ENCODE peak calls at places on chromosomes 4 and X, in five cellular contexts. R, Y, C, H and D are unnamed samples.

GRCh38 chr4:55038176-55038890 is 87.1 kb downstream of the KDR start:
- DNase-seq in R (no peak), Y (peak), C (no peak), H (peak), D (no peak)

GRCh38 chrX:148567779-148568178 is 67.4 kb downstream of the AFF2 start:
- DNase-seq in R (no peak), Y (no peak), C (no peak), H (no peak), D (no peak)

GRCh38 chr4:24794111-24794860 is 1.1 kb upstream of the SOD3 start:
- DNase-seq in R (no peak), Y (peak), C (peak), H (peak), D (no peak)

GRCh38 chr4:127586922-127587571 is 45.7 kb upstream of the INTU start:
- DNase-seq in R (no peak), Y (peak), C (peak), H (no peak), D (peak)

GRCh38 chrX:114611018-114611619 is 27.2 kb downstream of the HTR2C start:
- DNase-seq in R (no peak), Y (peak), C (peak), H (peak), D (no peak)

GRCh38 chrX:139831689-139832456 is 101.0 kb downstream of the ATP11C start:
- DNase-seq in R (no peak), Y (peak), C (peak), H (peak), D (peak)

GRCh38 chr4:101348367-101348827 is 1.1 kb upstream of the PPP3CA start:
- DNase-seq in R (no peak), Y (no peak), C (peak), H (no peak), D (no peak)

GRCh38 chr4:186770446-186771175 is 47.0 kb upstream of the FAT1 start:
- DNase-seq in R (no peak), Y (no peak), C (peak), H (no peak), D (peak)

GRCh38 chrX:7223271-7223670 is 75.3 kb upstream of the PUDP start:
- DNase-seq in R (no peak), Y (no peak), C (no peak), H (no peak), D (no peak)

GRCh38 chrX:136909706-136910564 is 29.4 kb upstream of the RBMX start:
- DNase-seq in R (peak), Y (peak), C (peak), H (peak), D (peak)

GRCh38 chr4:163273203-163273602 is 59.2 kb downstream of the NPY1R start:
- DNase-seq in R (no peak), Y (no peak), C (no peak), H (no peak), D (no peak)

GRCh38 chrX:41512394-41512793 is 65.3 kb downstream of the NYX start:
- DNase-seq in R (no peak), Y (no peak), C (no peak), H (no peak), D (no peak)

DNA sequence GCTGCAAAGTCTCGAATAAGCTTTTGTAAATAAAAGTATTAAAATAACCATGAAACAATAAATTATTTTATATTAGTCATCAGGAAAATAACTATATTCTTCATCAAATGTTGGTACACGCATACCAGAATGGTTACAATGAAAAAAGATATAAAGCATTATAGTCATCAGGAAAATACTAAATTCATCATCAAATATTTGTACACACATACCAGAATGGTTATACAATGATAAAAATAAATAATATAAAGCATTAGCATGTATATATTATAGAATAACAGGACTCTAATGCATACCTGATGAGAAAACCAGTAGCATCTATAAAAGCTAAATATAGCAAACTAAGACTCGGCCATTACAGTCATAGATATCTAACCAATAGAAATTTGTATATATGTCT is 202.9 kb downstream of the TRAM1L1 start:
- DNase-seq in R (no peak), Y (no peak), C (no peak), H (no peak), D (no peak)
- TF ChIP-seq POLR2A in R (no peak), Y (no peak), C (no peak), H (no peak), D (no peak)

GRCh38 chrX:150982786-150983525 is at the start of gene HMGB3:
- DNase-seq in R (peak), Y (peak), C (peak), H (peak), D (peak)
- TF ChIP-seq POLR2A in R (peak), Y (peak), C (no peak), H (no peak), D (peak)

DNA sequence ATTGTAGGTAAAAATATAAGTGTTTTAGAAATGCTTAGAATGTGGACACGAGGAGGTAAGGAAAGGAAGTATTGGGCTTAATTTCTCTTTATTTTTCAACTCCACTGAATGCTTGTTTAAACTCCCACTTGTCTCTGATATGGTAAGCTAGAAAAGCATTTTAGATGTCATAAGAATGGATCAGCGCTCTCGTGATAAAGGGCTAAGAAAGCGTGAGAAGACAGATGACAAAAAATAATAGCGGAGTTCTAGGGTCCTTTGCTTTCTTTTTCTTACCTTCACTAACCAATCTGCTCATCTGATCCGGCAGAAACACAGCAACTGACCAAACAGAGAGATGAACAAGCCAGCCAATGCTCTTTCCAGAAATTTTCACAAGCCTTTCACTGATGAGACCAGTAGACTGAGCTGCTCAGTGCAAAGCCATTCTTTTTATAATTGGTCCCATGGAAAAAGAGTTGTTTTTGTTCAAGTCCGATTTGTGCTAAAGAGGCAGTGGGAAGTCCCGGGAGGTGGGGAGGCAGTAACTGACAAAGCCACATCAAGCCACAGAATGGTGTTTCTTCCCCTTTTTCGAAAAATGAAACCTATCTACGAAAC is at the start of gene TASL:
- DNase-seq in R (no peak), Y (no peak), C (no peak), H (no peak), D (no peak)
- TF ChIP-seq POLR2A in R (no peak), Y (peak), C (no peak), H (no peak), D (no peak)

GRCh38 chr4:80259012-80259411 is 7.5 kb upstream of the FGF5 start:
- DNase-seq in R (no peak), Y (no peak), C (no peak), H (no peak), D (no peak)

GRCh38 chr4:80264825-80265224 is 1.6 kb upstream of the FGF5 start:
- DNase-seq in R (no peak), Y (no peak), C (no peak), H (no peak), D (no peak)

GRCh38 chr4:80264352-80264647 is 2.2 kb upstream of the FGF5 start:
- DNase-seq in R (no peak), Y (no peak), C (no peak), H (no peak), D (no peak)

GRCh38 chr4:80263541-80264351 is 2.7 kb upstream of the FGF5 start:
- DNase-seq in R (no peak), Y (no peak), C (no peak), H (no peak), D (no peak)

GRCh38 chr4:80261989-80262600 is 4.4 kb upstream of the FGF5 start:
- DNase-seq in R (no peak), Y (no peak), C (no peak), H (no peak), D (no peak)
- TF ChIP-seq POLR2A in R (no peak), Y (no peak), C (no peak), H (no peak), D (no peak)